ENCODE peak calls at places on chromosomes 16 and 17, in four cellular contexts. T, W, F and C are unnamed samples.

GRCh38 chr17:57986841-57987581 is 1.0 kb downstream of the VEZF1 start:
- DNase-seq in T (peak), W (peak), F (peak), C (peak)

GRCh38 chr17:38751144-38751802 is 1.3 kb upstream of the PSMB3 start:
- DNase-seq in T (no peak), W (no peak), F (no peak), C (peak)

GRCh38 chr16:89103156-89103555 is 9.5 kb downstream of the ACSF3 start:
- DNase-seq in T (peak), W (no peak), F (no peak), C (no peak)

GRCh38 chr17:80409626-80410025 is 5.3 kb upstream of the ENDOV start:
- DNase-seq in T (no peak), W (no peak), F (no peak), C (no peak)

GRCh38 chr17:31581022-31581483 is 189.6 kb downstream of the RAB11FIP4 start:
- DNase-seq in T (peak), W (no peak), F (no peak), C (peak)

GRCh38 chr17:9148908-9149536 is 127.7 kb downstream of the NTN1 start:
- DNase-seq in T (no peak), W (no peak), F (no peak), C (no peak)

GRCh38 chr17:39225974-39226683 is 384 bp upstream of the STAC2 start:
- DNase-seq in T (peak), W (peak), F (no peak), C (peak)

GRCh38 chr16:50323335-50324011 is 45.3 kb downstream of the BRD7 start:
- DNase-seq in T (no peak), W (no peak), F (no peak), C (peak)

GRCh38 chr17:17201907-17202306 is 4.2 kb downstream of the PLD6 start:
- DNase-seq in T (no peak), W (no peak), F (no peak), C (no peak)

GRCh38 chr17:63622571-63623390 is 564 bp downstream of the MAP3K3 start:
- DNase-seq in T (peak), W (peak), F (no peak), C (peak)

GRCh38 chr16:57577214-57577613 is 34.8 kb downstream of the ADGRG5 start:
- DNase-seq in T (no peak), W (no peak), F (no peak), C (no peak)

GRCh38 chr16:52914428-52914827 is 138.3 kb downstream of the CHD9NB start:
- DNase-seq in T (no peak), W (no peak), F (no peak), C (no peak)

GRCh38 chr17:61411114-61411943 is 11.7 kb downstream of the TBX2 start:
- DNase-seq in T (peak), W (no peak), F (no peak), C (peak)

GRCh38 chr16:2196162-2196980 is at the start of gene CASKIN1:
- DNase-seq in T (no peak), W (no peak), F (no peak), C (peak)

GRCh38 chr17:81537343-81537855 is 9.2 kb downstream of the FSCN2 start:
- DNase-seq in T (peak), W (peak), F (no peak), C (peak)

GRCh38 chr16:3022208-3022696 is 1.5 kb downstream of the HCFC1R1 start:
- DNase-seq in T (peak), W (peak), F (peak), C (peak)

GRCh38 chr17:45432405-45433113 is at the start of gene ARHGAP27:
- DNase-seq in T (peak), W (no peak), F (no peak), C (peak)

GRCh38 chr17:8965394-8966168 is at the start of gene PIK3R5:
- DNase-seq in T (peak), W (no peak), F (no peak), C (no peak)

GRCh38 chr17:27518750-27519521 is 62.7 kb downstream of the KSR1 start:
- DNase-seq in T (no peak), W (no peak), F (no peak), C (no peak)

GRCh38 chr16:73202176-73202729 is 154.3 kb upstream of the ZFHX3 start:
- DNase-seq in T (no peak), W (no peak), F (peak), C (no peak)

DNA sequence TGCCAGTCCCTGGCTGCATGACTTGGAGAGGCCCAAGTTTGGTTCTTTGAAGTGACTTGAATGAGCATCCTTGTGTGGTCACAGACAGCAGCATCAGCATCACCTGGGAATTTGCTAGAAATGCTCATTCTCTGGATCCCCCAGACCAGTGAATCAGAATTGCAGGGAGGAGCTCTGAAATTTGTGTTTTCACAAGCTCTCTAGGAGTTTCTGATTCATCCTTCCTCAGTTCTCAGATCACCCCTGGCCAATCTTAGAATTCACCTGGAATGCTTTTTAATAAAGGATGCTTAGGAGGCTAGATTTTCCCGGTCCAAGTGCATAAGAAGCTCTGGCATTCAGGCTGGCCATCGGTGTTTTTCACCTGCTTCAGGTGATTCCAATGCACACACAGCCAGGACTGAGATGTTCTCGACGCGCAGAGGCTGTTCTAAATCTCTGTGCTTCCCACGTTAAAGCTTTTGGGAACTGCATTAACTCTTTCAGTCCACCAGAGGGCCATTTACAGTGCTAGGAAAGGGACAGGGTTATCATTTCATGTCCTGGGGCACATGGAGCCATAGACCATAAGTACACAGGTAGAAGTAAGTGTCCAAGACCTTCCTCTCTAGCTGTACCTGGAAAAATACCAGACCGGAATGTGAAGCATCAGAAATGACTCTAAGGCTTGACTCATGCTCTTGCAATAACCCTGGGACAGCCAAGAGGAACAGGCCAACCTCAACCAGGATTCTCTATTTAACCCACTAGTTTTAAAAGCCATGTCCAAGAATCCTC is 85.7 kb upstream of the XYLT1 start:
- DNase-seq in T (no peak), W (peak), F (no peak), C (peak)
- TF ChIP-seq CTCF in T (peak), W (peak), F (peak), C (peak)

GRCh38 chr17:68238894-68239293 is 8.9 kb upstream of the AMZ2 start:
- DNase-seq in T (no peak), W (no peak), F (no peak), C (no peak)
- H3K27ac ChIP-seq in T (peak), W (no peak), F (no peak), C (no peak)

GRCh38 chr17:4583796-4584124 is 569 bp upstream of the SMTNL2 start:
- DNase-seq in T (no peak), W (peak), F (no peak), C (peak)
- TF ChIP-seq CTCF in T (no peak), W (no peak), F (peak), C (peak)

DNA sequence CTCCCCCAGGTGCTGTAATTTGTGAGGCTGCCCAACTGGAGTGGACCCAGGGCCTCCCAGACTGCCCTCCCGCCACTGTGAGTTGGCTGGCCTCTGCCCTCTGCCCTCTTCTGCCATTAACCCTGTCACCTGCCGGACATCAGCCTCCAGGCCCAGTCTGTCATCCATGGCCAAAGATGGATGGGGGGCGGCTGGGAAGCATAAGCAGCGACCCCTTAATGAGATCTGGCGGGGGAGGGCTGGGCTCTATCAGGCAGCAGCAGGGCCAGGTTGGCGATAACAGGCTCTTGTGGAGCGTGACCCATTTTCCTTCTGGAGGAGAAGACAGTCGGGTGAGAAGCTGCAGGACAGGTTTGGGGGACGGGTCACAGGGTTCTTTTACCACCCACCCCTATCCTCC is 25.3 kb downstream of the CDK5RAP3 start:
- DNase-seq in T (no peak), W (no peak), F (no peak), C (no peak)
- H3K27ac ChIP-seq in T (no peak), W (no peak), F (no peak), C (peak)

DNA sequence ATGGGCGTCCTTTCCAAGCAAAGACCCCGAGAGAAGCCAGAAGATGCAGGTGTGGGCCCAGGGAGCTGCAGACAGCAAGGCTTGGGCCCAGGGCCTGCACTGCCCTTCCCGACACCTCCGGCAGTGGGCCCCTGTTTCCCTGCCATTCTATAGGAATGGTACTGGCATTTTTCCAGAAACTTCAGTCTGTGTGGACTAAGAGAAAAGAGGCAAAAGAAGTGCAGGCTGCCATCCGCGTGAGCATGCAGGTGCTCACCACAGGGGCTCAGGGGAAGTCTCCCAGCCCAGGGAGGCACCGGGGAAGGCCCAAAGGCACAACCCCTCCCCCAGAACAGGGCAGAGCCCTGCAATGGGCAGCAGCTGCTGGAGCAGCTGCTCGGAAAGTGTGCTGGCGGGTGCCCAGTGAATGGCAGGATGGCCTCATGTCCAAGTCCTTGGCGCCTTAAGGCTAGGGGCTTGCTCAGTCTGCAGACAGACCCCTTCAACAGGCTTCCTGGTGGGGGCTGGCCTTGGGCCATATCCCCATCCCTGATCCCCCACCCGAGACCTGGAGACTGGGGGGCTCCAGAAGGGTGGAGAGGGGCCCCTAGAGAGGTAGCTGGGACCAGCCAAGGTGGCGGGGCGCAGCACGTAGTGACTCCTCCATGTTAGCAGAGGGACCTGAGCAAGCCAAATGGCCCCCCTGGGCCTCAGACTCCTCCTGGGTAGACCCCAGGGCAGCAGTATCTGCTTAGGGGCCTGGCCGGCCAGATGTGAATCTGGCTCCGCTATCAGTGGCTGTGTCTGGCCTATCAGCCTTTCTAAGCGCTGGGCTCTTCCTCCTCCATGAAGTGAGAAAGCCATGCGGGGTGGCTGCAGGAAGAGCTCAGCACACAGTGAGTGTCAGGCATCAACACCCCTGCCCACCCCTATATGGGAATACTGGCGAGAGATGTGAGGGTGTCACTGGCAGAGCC is 6.7 kb upstream of the TPPP3 start:
- DNase-seq in T (no peak), W (no peak), F (no peak), C (no peak)
- TF ChIP-seq CTCF in T (no peak), W (no peak), F (no peak), C (no peak)

GRCh38 chr17:48597775-48598631 is 4.4 kb upstream of the HOXB5 start:
- DNase-seq in T (peak), W (no peak), F (no peak), C (no peak)
- H3K27ac ChIP-seq in T (peak), W (no peak), F (peak), C (no peak)